ENCODE peak calls at places on chromosomes 3 and 15, in seven cellular contexts. M is substantia nigra; P is activated CD4-positive, alpha-beta T cell treated with anti-CD3 and anti-CD28 coated beads, Interleukin-2, amount 10 ng/mL, durations not matched to agents 7 days and 5 days; K is stimulated activated CD8-positive, alpha-beta memory T cell treated with anti-CD3 and anti-CD28 coated beads, Interleukin-15, amount 100 ng/mL, for 1 hour; I is H9; G is tibial nerve; S is NCI-H1417 treated with DMSO at 0.1 percent for 48 hours. Z is an unnamed sample.

GRCh38 chr3:148937477-148937876 is 53.9 kb upstream of the GYG1 start:
- DNase-seq in M (no peak), P (no peak), K (no peak), I (no peak), G (no peak), S (no peak), Z (no peak)

GRCh38 chr3:197906850-197907187 is 43.2 kb upstream of the RPL35A start:
- DNase-seq in M (no peak), P (no peak), K (no peak), I (no peak), G (no peak), S (no peak), Z (no peak)

GRCh38 chr3:44762170-44762677 is 630 bp downstream of the KIF15 start:
- DNase-seq in M (no peak), P (no peak), K (no peak), I (no peak), G (no peak), S (no peak), Z (no peak)

GRCh38 chr3:45151100-45151499 is 4.9 kb upstream of the CDCP1 start:
- DNase-seq in M (no peak), P (no peak), K (no peak), I (no peak), G (no peak), S (no peak), Z (no peak)

GRCh38 chr15:48472756-48473155 is 141.5 kb downstream of the DUT start:
- DNase-seq in M (no peak), P (no peak), K (no peak), I (no peak), G (no peak), S (no peak), Z (no peak)

GRCh38 chr15:34240537-34240936 is 15.7 kb downstream of the EMC4 start:
- DNase-seq in M (no peak), P (no peak), K (no peak), I (no peak), G (no peak), S (no peak), Z (no peak)

GRCh38 chr3:157073810-157074209 is 86.1 kb downstream of the CCNL1 start:
- DNase-seq in M (no peak), P (no peak), K (no peak), I (no peak), G (no peak), S (no peak), Z (no peak)

GRCh38 chr3:172946061-172946460 is 195.0 kb downstream of the SPATA16 start:
- DNase-seq in M (no peak), P (no peak), K (no peak), I (no peak), G (no peak), S (no peak), Z (no peak)

GRCh38 chr3:29064085-29064484 is 216.8 kb upstream of the RBMS3 start:
- DNase-seq in M (no peak), P (no peak), K (no peak), I (no peak), G (no peak), S (no peak), Z (no peak)

GRCh38 chr15:59591372-59591771 is 20.2 kb upstream of the GCNT3 start:
- DNase-seq in M (no peak), P (no peak), K (no peak), I (no peak), G (no peak), S (no peak), Z (no peak)

GRCh38 chr3:186506846-186507245 is 37.3 kb downstream of the CRYGS start:
- DNase-seq in M (no peak), P (no peak), K (no peak), I (no peak), G (no peak), S (no peak), Z (peak; percentile 61)

GRCh38 chr3:17088602-17089313 is 204.0 kb downstream of the PLCL2 start:
- DNase-seq in M (no peak), P (peak; percentile 56), K (peak; percentile 7), I (no peak), G (no peak), S (no peak), Z (no peak)

GRCh38 chr15:66151809-66152208 is 101.7 kb downstream of the MEGF11 start:
- DNase-seq in M (no peak), P (no peak), K (no peak), I (peak; percentile 78), G (no peak), S (peak; percentile 62), Z (no peak)

GRCh38 chr3:148379763-148380162 is 317.9 kb upstream of the AGTR1 start:
- DNase-seq in M (no peak), P (no peak), K (no peak), I (no peak), G (no peak), S (peak; percentile 40), Z (no peak)

GRCh38 chr15:70702584-70702983 is 60.8 kb downstream of the UACA start:
- DNase-seq in M (no peak), P (no peak), K (no peak), I (no peak), G (no peak), S (no peak), Z (no peak)

GRCh38 chr3:76063019-76063418 is 277.7 kb upstream of the ZNF717 start:
- DNase-seq in M (no peak), P (no peak), K (no peak), I (no peak), G (no peak), S (no peak), Z (no peak)

GRCh38 chr3:100789582-100789981 is 80.3 kb downstream of the TFG start:
- DNase-seq in M (no peak), P (no peak), K (no peak), I (no peak), G (no peak), S (no peak), Z (no peak)

GRCh38 chr15:89452330-89452836 is 44.0 kb downstream of the RHCG start:
- DNase-seq in M (no peak), P (no peak), K (no peak), I (no peak), G (no peak), S (no peak), Z (no peak)

GRCh38 chr3:143951351-143951971 is 20.2 kb upstream of the DIPK2A start:
- DNase-seq in M (no peak), P (peak; percentile 46), K (no peak), I (no peak), G (peak; percentile 41), S (no peak), Z (no peak)

GRCh38 chr3:68088216-68088615 is 433.8 kb upstream of the SUCLG2 start:
- DNase-seq in M (no peak), P (peak; percentile 67), K (peak; percentile 25), I (no peak), G (no peak), S (no peak), Z (no peak)

Z was measured in vagina.